ENCODE peak calls at places on chromosomes 3 and 15, in five cellular contexts. Q is heart left ventricle, Z is adrenal gland, Y is HCT116, F is GM12878. A is an unnamed sample. For H3K9me3, the result is how much of the 10 kb centered on the place peaks cover.

GRCh38 chr3:71101014-71101413 is 482.5 kb downstream of the FOXP1 start:
- DNase-seq in Q (no peak), Z (no peak), Y (no peak), F (no peak), A (no peak)

GRCh38 chr15:57591237-57591821 is 375 bp upstream of the MYZAP start:
- DNase-seq in Q (no peak), Z (no peak), Y (no peak), F (no peak), A (no peak)

GRCh38 chr3:32146669-32147315 is 40.4 kb downstream of the GPD1L start:
- DNase-seq in Q (no peak), Z (no peak), Y (no peak), F (no peak), A (no peak)

GRCh38 chr3:36362973-36363372 is 17.3 kb upstream of the STAC start:
- DNase-seq in Q (no peak), Z (peak), Y (peak), F (no peak), A (no peak)

GRCh38 chr3:31981206-31982181 is at the start of the genes OSBPL10 and ZNF860:
- DNase-seq in Q (peak), Z (peak), Y (peak), F (no peak), A (peak)

GRCh38 chr3:135168822-135169221 is 373.8 kb downstream of the EPHB1 start:
- DNase-seq in Q (no peak), Z (no peak), Y (no peak), F (no peak), A (no peak)

GRCh38 chr3:43105224-43105596 is 669 bp downstream of the POMGNT2 start:
- DNase-seq in Q (no peak), Z (no peak), Y (no peak), F (no peak), A (no peak)

GRCh38 chr3:111588527-111588926 is 6.6 kb downstream of the ZBED2 start:
- DNase-seq in Q (no peak), Z (no peak), Y (no peak), F (no peak), A (no peak)

GRCh38 chr3:59392116-59392515 is 342.3 kb upstream of the CFAP20DC start:
- DNase-seq in Q (no peak), Z (no peak), Y (no peak), F (no peak), A (no peak)

GRCh38 chr3:133883657-133884546 is 11.8 kb downstream of the RAB6B start:
- DNase-seq in Q (no peak), Z (peak), Y (no peak), F (no peak), A (no peak)

GRCh38 chr3:123282461-123282860 is 80.7 kb downstream of the SEC22A start:
- DNase-seq in Q (no peak), Z (peak), Y (no peak), F (no peak), A (no peak)

GRCh38 chr3:137764001-137764433 is at the start of gene SOX14:
- DNase-seq in Q (no peak), Z (no peak), Y (peak), F (no peak), A (peak)
- H3K9me3 ChIP-seq in Q (under half), Z (under half), Y (under half), F (under half), A (under half)

DNA sequence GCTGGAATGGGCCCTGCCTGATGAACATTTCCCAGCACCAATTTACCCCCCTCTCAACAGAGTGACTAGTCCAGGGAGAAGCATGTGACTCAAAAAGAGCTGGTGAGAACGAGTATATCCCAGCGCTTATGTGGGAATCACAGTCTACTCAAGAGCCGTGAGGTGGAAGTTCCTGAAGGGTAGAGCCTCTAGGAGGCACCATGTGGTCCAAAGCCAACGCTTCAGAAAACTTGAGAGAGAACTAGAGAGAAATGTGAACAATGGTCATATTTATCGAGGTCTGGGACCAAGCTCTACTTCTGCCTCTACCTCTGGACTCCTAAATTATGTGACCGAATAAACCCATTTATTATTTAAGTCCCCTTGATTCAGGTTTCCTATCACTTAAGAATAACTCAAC is 111.0 kb upstream of the RAP2B start:
- DNase-seq in Q (no peak), Z (no peak), Y (no peak), F (no peak), A (no peak)
- H3K27ac ChIP-seq in Q (no peak), Z (no peak), Y (peak), F (no peak), A (no peak)

DNA sequence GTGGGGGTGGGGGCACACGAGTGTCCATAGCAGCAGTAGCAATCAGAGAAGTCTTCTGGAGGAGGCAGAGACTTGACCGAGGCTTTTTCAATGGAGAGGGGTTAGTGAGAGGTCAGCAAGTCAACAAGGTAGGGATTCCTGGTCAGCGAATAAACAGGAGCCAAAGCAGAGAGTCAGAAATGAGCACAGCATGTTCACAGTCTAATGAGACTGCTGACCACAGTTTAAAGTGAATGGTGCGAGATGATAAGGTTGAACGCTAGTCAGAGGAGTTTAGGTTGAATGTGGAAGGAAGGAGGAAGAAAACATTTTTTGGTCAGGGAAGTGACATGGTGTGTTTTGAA is 4.3 kb upstream of the CACNA1D start:
- DNase-seq in Q (no peak), Z (no peak), Y (no peak), F (no peak), A (no peak)
- TF ChIP-seq POLR2A in Q (no peak), Z (no peak), Y (no peak), F (no peak), A (no peak)

GRCh38 chr15:71822890-71823289 is 12.5 kb downstream of the NR2E3 start:
- DNase-seq in Q (no peak), Z (no peak), Y (no peak), F (no peak), A (no peak)

GRCh38 chr15:71823801-71824200 is 13.4 kb downstream of the NR2E3 start:
- DNase-seq in Q (no peak), Z (no peak), Y (no peak), F (no peak), A (no peak)

GRCh38 chr15:71820127-71820526 is 9.8 kb downstream of the NR2E3 start:
- DNase-seq in Q (no peak), Z (no peak), Y (no peak), F (no peak), A (no peak)

GRCh38 chr15:71817351-71817750 is 7.0 kb downstream of the NR2E3 start:
- DNase-seq in Q (no peak), Z (no peak), Y (no peak), F (no peak), A (no peak)

DNA sequence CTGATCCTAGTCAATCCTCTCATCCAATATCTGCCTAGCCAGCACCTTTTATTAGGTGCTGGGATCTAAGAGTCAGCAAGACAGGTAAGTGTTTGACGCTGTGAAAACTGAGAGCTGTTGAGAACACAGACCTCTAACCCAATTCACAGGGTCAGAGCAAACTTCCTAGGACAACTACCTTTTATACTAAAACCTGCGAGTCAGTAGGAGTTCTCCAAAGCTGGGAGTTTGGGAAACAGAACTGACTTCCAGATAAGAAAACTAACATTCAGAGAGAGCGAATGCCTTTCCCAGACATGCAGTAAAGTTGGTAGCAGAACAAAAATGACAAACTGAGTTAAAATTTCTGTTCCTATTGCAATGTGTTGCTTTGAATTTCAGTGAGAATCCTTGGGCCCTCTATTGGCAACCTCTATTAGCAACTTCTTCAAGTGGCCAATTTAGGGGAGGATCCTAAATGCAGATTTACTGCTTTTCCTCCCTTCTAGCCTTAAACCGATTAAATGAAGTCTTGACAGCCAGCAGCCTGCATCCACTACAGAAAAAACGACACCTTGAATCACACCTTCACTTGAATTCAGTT is 11.3 kb downstream of the NR2E3 start:
- DNase-seq in Q (no peak), Z (no peak), Y (no peak), F (no peak), A (no peak)
- H3K9me3 ChIP-seq in Q (under half), Z (under half), Y (under half), F (under half), A (under half)

DNA sequence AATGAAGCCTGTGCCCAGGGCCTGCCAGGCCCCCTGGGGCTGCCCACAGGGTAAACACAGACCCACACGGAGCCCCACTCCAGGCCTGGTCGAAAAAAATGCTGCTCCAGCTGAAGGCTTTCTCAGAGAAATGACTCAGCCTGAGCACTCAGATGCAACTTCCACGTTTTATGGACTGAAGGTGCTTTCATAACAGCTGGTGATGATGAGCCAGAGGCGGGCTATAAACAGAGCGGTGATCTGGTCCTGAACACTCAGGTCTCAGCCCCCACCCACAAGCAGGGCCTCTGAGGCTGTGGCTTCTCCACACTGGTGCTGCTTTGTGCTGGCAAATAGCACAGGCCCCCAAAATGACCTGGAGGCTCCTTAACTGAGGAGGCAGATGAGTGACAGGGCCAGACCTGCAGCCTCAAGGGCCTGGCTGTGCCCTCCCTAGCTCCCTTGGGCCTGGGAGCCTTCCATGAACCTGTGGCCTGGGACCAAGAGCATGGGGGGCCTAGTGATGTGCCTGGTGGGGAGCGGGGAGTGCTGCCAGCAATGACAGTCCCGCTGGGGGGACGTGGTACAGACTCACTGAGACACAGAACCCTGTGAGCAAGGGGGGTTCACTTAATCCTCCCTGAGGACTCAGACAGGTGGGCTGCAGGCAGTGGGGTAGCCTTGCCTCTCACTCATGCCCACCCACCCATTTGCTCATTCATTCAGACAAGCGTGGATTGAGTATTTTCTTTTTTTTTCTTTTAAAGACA is 23.0 kb upstream of the FURIN start:
- DNase-seq in Q (no peak), Z (peak), Y (no peak), F (peak), A (no peak)
- H3K27ac ChIP-seq in Q (no peak), Z (peak), Y (no peak), F (peak), A (no peak)

DNA sequence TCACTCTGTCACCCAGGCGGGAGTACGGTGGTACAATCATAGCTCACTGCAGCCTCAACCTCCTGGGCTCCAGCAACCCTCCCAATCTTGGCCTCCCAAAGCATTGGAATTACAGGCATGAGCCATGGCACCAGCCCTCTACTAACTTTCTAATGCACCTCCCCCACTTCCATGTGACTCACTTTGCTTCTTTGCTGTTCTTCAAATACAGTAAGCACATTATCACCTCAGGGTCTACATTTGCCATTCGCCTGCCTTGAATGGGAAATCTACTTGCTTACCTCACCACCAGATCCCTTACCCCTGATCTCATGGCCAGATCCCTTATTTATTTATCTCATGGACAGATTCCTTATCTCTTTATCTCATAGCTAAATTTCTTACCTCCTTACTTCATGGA is 235.3 kb downstream of the KCNMB2 start:
- DNase-seq in Q (no peak), Z (no peak), Y (no peak), F (no peak), A (no peak)
- TF ChIP-seq POLR2A in Q (no peak), Z (no peak), Y (no peak), F (no peak), A (no peak)

GRCh38 chr15:25089577-25089976 is 134.8 kb downstream of the SNRPN start:
- DNase-seq in Q (no peak), Z (peak), Y (no peak), F (no peak), A (no peak)
- H3K9me3 ChIP-seq in Q (half or more), Z (under half), Y (half or more), F (under half), A (under half)

DNA sequence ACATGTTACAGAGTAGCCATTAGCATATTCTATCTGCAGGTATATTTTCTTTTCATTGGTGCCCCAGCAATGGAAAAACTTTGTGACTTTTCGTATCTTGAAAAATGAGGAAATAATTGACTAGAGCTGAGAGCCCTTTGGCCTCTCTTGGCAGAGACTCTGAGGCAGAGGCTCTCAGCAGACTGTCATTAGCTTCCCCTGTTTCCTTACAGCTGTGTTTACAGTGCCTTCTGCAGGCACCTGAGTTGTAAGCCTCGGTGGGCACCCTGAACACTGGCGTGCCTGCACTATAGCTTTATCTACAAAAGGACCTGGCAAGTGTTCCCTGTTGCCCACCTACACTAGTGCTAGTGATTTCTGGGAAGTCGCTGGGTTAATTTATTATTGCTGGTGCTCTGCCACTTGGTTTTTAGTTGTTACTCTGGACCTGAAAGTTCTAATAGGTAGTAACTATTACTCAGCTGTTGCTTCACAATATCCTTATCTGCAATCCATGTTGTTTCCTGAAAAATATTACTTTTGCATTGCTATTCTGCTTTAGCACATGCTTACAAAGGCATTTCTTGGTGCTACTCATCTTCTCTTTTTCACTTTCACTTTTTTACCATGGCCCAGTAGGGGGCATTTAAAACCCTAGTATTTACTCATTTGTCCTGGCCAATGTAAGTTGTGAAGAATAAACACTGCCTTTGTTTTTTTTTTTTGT is 7.8 kb upstream of the GPR171 start:
- DNase-seq in Q (no peak), Z (no peak), Y (no peak), F (no peak), A (no peak)
- H3K27ac ChIP-seq in Q (no peak), Z (no peak), Y (no peak), F (no peak), A (peak)

GRCh38 chr15:42058791-42059190 is 35.6 kb downstream of the PLA2G4D start:
- DNase-seq in Q (no peak), Z (peak), Y (no peak), F (no peak), A (no peak)

GRCh38 chr15:42053914-42054313 is 33.1 kb upstream of the PLA2G4E start:
- DNase-seq in Q (no peak), Z (no peak), Y (no peak), F (no peak), A (no peak)

GRCh38 chr15:42057744-42058646 is 36.4 kb downstream of the PLA2G4D start:
- DNase-seq in Q (no peak), Z (peak), Y (no peak), F (no peak), A (no peak)

GRCh38 chr15:42059661-42060476 is 34.5 kb downstream of the PLA2G4D start:
- DNase-seq in Q (no peak), Z (peak), Y (no peak), F (no peak), A (peak)

GRCh38 chr15:42056934-42057743 is 36.3 kb upstream of the PLA2G4E start:
- DNase-seq in Q (peak), Z (peak), Y (peak), F (no peak), A (peak)
- TF ChIP-seq POLR2A in Q (no peak), Z (no peak), Y (peak), F (no peak), A (no peak)

A was measured in Peyer's patch.